ENCODE peak calls at places on chromosomes 11 and 22, in seven cellular contexts. T is IMR-90, E is trophoblast cell, I is neuronal stem cell, B is mesendoderm, G is mesenchymal stem cell, M is H1. V is an unnamed sample.

GRCh38 chr11:43920598-43921419 is 21.6 kb upstream of the C11orf96 start:
- DNase-seq in M (no peak), T (peak), E (peak), G (peak), I (no peak), B (peak), V (no peak)

GRCh38 chr22:23820748-23821211 is 18.0 kb downstream of the DERL3 start:
- DNase-seq in I (no peak), M (no peak), B (no peak), T (no peak), E (peak), G (no peak), V (no peak)

GRCh38 chr22:49235463-49236300 is 592.0 kb downstream of the BRD1 start:
- DNase-seq in T (no peak), I (no peak), B (peak), G (no peak), E (no peak), M (peak), V (peak)

GRCh38 chr11:15307600-15307999 is 192.9 kb downstream of the INSC start:
- DNase-seq in I (no peak), M (peak), B (peak), G (no peak), T (no peak), E (no peak), V (peak)

GRCh38 chr22:27863001-27863400 is 56.1 kb downstream of the PITPNB start:
- DNase-seq in I (no peak), E (no peak), T (no peak), B (no peak), M (no peak), G (no peak), V (no peak)

GRCh38 chr11:65856689-65857499 is 1.1 kb downstream of the CFL1 start:
- DNase-seq in B (peak), M (peak), G (peak), T (peak), I (peak), E (peak), V (peak)

GRCh38 chr11:43268161-43268560 is 43.6 kb upstream of the API5 start:
- DNase-seq in B (no peak), G (no peak), T (no peak), E (no peak), M (no peak), I (no peak), V (no peak)

GRCh38 chr11:28727254-28727653 is 619.1 kb downstream of the METTL15 start:
- DNase-seq in T (peak), B (no peak), I (no peak), E (no peak), G (no peak), M (no peak), V (no peak)

GRCh38 chr11:101860694-101861371 is 54.0 kb upstream of the CEP126 start:
- DNase-seq in M (no peak), G (peak), E (peak), B (peak), I (peak), T (peak), V (peak)

GRCh38 chr11:87212891-87213290 is 175.2 kb downstream of the TMEM135 start:
- DNase-seq in E (no peak), I (no peak), B (no peak), G (no peak), T (peak), M (no peak), V (no peak)

GRCh38 chr11:114193730-114194674 is 102.2 kb upstream of the NNMT start:
- DNase-seq in G (no peak), T (no peak), M (no peak), E (no peak), I (no peak), B (no peak), V (no peak)

GRCh38 chr22:44582016-44582415 is 84.0 kb upstream of the RTL6 start:
- DNase-seq in T (no peak), I (no peak), M (no peak), E (no peak), B (no peak), G (no peak), V (peak)

GRCh38 chr22:45965565-45965962 is 11.4 kb downstream of the WNT7B start:
- DNase-seq in T (no peak), G (no peak), I (no peak), B (no peak), E (no peak), M (no peak), V (no peak)

GRCh38 chr11:73195191-73196007 is 22.7 kb upstream of the P2RY2 start:
- DNase-seq in T (no peak), M (no peak), I (no peak), E (peak), G (no peak), B (no peak), V (no peak)

GRCh38 chr11:14376920-14377319 is 17.9 kb upstream of the RRAS2 start:
- DNase-seq in B (no peak), I (no peak), E (peak), M (no peak), G (no peak), T (no peak), V (no peak)

GRCh38 chr11:92822410-92822809 is 147.0 kb upstream of the MTNR1B start:
- DNase-seq in T (no peak), G (no peak), B (no peak), I (no peak), E (no peak), M (no peak), V (no peak)
- H2BK120ac ChIP-seq in T (no peak), G (no peak), B (no peak), I (no peak), E (no peak), M (no peak), V (no peak)

GRCh38 chr11:76629133-76629852 is 41.3 kb downstream of the LRRC32 start:
- DNase-seq in M (no peak), E (peak), B (no peak), T (peak), G (peak), I (no peak), V (no peak)

GRCh38 chr11:76629853-76630599 is 40.5 kb downstream of the LRRC32 start:
- DNase-seq in I (no peak), M (no peak), B (no peak), E (peak), T (peak), G (no peak), V (no peak)

GRCh38 chr11:76630600-76630999 is 39.9 kb downstream of the LRRC32 start:
- DNase-seq in E (no peak), T (no peak), I (no peak), B (no peak), G (no peak), M (no peak), V (no peak)

GRCh38 chr11:76632492-76632891 is 38.1 kb downstream of the LRRC32 start:
- DNase-seq in T (no peak), B (no peak), I (no peak), E (peak), M (no peak), G (no peak), V (no peak)

GRCh38 chr11:76631566-76632308 is 38.8 kb downstream of the LRRC32 start:
- DNase-seq in E (peak), B (no peak), G (no peak), M (no peak), T (no peak), I (no peak), V (no peak)
- H3K23ac ChIP-seq in E (no peak), B (no peak), G (no peak), M (no peak), T (no peak), I (no peak), V (no peak)

GRCh38 chr11:35280727-35281126 is 138.6 kb downstream of the SLC1A2 start:
- DNase-seq in M (no peak), B (no peak), E (no peak), T (no peak), I (no peak), G (no peak), V (no peak)

GRCh38 chr11:35276396-35276795 is 137.4 kb downstream of the CD44 start:
- DNase-seq in M (no peak), B (no peak), T (peak), I (no peak), G (no peak), E (no peak), V (no peak)

GRCh38 chr11:35274909-35275807 is 136.2 kb downstream of the CD44 start:
- DNase-seq in M (no peak), B (peak), E (no peak), I (no peak), G (no peak), T (no peak), V (no peak)

GRCh38 chr11:35275808-35276170 is 136.8 kb downstream of the CD44 start:
- DNase-seq in I (no peak), E (no peak), T (no peak), B (no peak), G (no peak), M (no peak), V (no peak)

DNA sequence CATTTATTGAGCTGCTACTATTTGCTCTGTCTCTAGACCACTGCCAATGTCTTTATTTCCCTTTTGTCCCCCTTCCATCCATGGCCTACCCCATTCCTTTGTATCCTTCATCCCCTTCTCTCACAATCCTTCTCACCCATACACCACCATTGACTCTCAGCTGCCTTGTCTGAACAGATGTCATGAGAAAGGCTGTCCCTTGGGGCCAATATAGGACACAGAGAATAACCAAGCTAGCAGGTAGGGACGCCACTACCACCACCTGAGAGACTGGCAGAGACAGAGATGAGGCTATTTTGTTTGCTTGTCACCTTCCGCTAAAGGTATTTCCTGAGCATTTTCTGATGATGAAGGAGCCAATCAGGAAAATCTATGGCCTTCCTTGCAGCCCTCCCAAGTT is 138.9 kb downstream of the CD44 start:
- DNase-seq in I (no peak), E (no peak), T (no peak), M (no peak), B (no peak), G (no peak), V (no peak)
- H2BK120ac ChIP-seq in I (no peak), E (no peak), T (no peak), M (no peak), B (no peak), G (no peak), V (no peak)

GRCh38 chr11:76802621-76803020 is 19.5 kb downstream of the TSKU start:
- DNase-seq in B (no peak), T (no peak), M (peak), I (no peak), E (no peak), G (no peak), V (no peak)
- H3K23ac ChIP-seq in B (no peak), T (peak), M (no peak), I (no peak), E (no peak), G (no peak), V (no peak)

GRCh38 chr11:75402002-75402773 is 2.9 kb downstream of the RPS3 start:
- DNase-seq in E (no peak), G (no peak), B (no peak), T (no peak), M (no peak), I (no peak), V (no peak)
- H2BK120ac ChIP-seq in E (no peak), G (no peak), B (no peak), T (no peak), M (no peak), I (no peak), V (no peak)